ENCODE peak calls at places on chromosome 22, in nine cellular contexts. M, W, A, V, T, R, Y, K and D are unnamed samples.

GRCh38 chr22:27139935-27140493 is 482.6 kb downstream of the MIAT start:
- DNase-seq in K (peak), T (no peak), M (peak), Y (no peak), A (no peak), V (no peak), W (peak), R (no peak), D (peak)

GRCh38 chr22:32080904-32081303 is 37.8 kb downstream of the SLC5A1 start:
- DNase-seq in T (no peak), A (no peak), M (peak), R (no peak), W (peak), K (peak), V (no peak), Y (no peak), D (peak)

GRCh38 chr22:32469799-32470212 is 4.8 kb upstream of the FBXO7 start:
- DNase-seq in V (no peak), R (no peak), W (peak), M (peak), A (no peak), T (no peak), K (peak), Y (no peak), D (no peak)

GRCh38 chr22:27463121-27463520 is 338.4 kb downstream of the MN1 start:
- DNase-seq in K (no peak), R (no peak), Y (no peak), T (no peak), A (no peak), M (peak), W (no peak), V (no peak), D (no peak)

GRCh38 chr22:18929459-18929858 is 6.6 kb downstream of the PRODH start:
- DNase-seq in W (no peak), V (no peak), Y (no peak), K (no peak), R (no peak), T (peak), A (no peak), M (no peak), D (no peak)

GRCh38 chr22:42493393-42493792 is 26.2 kb downstream of the RRP7A start:
- DNase-seq in W (no peak), M (no peak), Y (no peak), R (no peak), T (no peak), K (no peak), V (no peak), A (no peak), D (no peak)

GRCh38 chr22:50469377-50470305 is 5.2 kb downstream of the SBF1 start:
- DNase-seq in V (peak), A (peak), W (no peak), Y (peak), M (peak), T (peak), K (peak), R (peak), D (peak)

GRCh38 chr22:50621948-50622722 is 5.8 kb downstream of the ARSA start:
- DNase-seq in T (no peak), M (no peak), Y (peak), V (no peak), R (no peak), W (peak), A (peak), K (no peak), D (peak)

GRCh38 chr22:38129021-38129420 is 18.5 kb upstream of the BAIAP2L2 start:
- DNase-seq in Y (no peak), K (no peak), W (no peak), T (no peak), M (no peak), A (no peak), V (no peak), R (no peak), D (no peak)

GRCh38 chr22:47822459-47822858 is 1060.0 kb downstream of the TBC1D22A start:
- DNase-seq in A (no peak), W (no peak), Y (no peak), R (no peak), M (peak), T (no peak), V (no peak), K (no peak), D (no peak)

GRCh38 chr22:48173061-48173849 is 1410.8 kb downstream of the TBC1D22A start:
- DNase-seq in A (no peak), R (no peak), Y (no peak), M (no peak), K (no peak), W (no peak), V (no peak), T (no peak), D (no peak)

GRCh38 chr22:42742940-42743339 is 22.3 kb upstream of the A4GALT start:
- DNase-seq in T (no peak), M (peak), V (peak), A (no peak), Y (no peak), R (no peak), W (no peak), K (peak), D (no peak)

GRCh38 chr22:37708580-37709444 is 12.0 kb downstream of the TRIOBP start:
- DNase-seq in T (peak), R (peak), K (no peak), Y (no peak), W (no peak), M (no peak), V (no peak), A (no peak), D (no peak)

DNA sequence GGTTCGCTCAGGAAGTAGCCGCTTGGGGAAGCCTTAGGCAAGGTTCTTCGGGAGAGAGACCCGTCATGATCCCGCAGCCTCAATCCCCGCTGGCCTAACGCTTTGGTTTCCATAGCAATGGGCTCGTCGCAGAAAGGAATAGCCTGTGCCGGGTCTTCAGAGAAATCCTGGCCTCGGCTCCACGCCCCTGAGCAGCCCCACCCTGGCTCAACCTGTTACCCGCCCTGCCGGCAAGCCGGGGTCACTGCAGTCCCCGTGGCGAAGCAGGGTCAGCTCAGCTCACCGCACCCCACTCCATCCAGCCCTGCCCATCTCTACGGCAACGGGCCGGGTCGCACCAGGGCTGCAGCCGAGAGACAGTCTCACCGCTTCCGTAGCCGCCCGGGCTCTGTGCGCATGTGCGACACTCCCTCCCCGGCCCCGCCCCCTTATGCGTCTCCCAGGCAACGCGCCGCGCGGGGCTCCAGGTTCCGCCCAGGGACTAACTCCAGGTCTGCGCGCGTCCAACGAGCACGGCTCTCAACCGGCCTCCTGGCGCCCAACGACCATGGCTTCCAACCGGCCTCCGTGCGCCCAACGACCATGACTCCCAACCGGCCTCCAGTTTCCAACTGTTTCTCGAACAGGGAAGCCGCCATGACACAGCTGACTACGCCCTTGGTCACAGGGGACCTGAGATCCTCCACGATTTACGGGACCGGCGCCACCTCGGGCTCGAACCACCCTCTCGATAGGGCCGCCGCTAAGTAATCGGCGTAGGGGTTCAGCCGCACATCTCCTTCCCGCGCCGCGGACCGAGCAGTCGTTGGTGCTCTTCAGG is at the start of gene DUSP18:
- DNase-seq in R (peak), A (peak), V (peak), W (peak), Y (peak), T (peak), M (peak), K (peak), D (peak)
- TF ChIP-seq CTCF in R (peak), A (no peak), V (peak), W (peak), Y (peak), T (peak), M (peak), K (no peak), D (peak)

GRCh38 chr22:45802074-45802473 is 130.4 kb downstream of the ATXN10 start:
- DNase-seq in M (no peak), V (no peak), W (no peak), T (no peak), Y (no peak), R (no peak), A (no peak), K (no peak), D (no peak)
- TF ChIP-seq CTCF in M (no peak), V (no peak), W (no peak), T (no peak), Y (no peak), R (no peak), A (no peak), K (no peak), D (no peak)

DNA sequence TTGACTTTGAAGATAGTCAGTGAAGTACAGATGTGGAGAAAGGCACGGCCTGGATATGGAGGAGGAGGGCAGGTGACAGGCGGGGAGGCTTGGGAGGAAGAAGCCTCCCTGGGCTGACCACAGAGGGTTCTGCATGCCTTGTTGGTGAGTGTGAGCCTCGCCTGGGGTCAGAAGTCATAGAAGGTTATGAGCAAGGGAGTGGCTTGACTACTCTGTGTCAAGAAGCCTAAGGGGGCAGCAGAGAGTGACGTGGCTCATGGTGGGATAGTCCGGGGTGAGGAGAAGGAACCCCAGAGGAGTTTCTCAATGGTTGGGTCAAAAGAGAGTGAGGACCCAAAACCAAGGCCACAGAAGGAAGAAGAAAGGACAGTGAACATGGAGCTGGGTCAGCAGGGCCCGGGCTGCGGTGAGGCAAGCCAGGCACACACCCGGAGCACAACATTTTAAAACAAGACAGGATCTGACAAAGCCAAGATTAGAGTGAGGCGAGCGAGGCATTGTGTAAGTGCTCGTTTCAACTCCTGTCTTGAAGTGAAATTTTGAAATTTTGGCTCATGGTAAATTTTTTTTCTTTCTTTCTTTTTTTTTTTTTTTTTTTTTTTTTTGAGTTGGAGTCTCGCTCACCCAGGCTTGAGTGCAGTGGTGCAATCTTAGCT is 31.9 kb downstream of the PDGFB start:
- DNase-seq in K (peak), W (no peak), Y (peak), A (no peak), T (peak), M (no peak), V (no peak), R (peak), D (peak)
- TF ChIP-seq CTCF in K (no peak), W (no peak), Y (no peak), A (no peak), T (no peak), M (peak), V (no peak), R (no peak), D (no peak)

DNA sequence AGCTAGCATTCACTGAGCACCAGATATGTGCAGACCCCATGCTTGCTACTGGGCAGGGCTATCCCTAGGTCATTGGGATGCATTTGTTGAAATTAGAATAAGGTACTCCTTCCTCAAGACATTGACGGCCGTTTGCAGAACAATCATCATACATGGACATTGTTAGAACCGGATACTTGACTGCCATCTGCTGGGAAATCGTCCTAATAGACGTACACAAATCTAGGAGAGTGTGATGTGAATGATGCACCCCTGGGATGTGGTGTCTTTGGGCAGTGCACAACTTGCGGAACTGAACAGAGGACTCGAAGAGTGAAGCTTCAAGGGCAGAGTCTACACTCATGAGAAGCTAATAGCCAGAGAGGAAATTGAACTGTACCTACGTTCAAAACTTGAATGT is 35.9 kb downstream of the MYO18B start:
- DNase-seq in Y (no peak), V (peak), T (no peak), A (no peak), W (peak), R (no peak), M (peak), K (peak), D (peak)
- TF ChIP-seq CTCF in Y (peak), V (peak), T (no peak), A (no peak), W (peak), R (peak), M (peak), K (peak), D (peak)

DNA sequence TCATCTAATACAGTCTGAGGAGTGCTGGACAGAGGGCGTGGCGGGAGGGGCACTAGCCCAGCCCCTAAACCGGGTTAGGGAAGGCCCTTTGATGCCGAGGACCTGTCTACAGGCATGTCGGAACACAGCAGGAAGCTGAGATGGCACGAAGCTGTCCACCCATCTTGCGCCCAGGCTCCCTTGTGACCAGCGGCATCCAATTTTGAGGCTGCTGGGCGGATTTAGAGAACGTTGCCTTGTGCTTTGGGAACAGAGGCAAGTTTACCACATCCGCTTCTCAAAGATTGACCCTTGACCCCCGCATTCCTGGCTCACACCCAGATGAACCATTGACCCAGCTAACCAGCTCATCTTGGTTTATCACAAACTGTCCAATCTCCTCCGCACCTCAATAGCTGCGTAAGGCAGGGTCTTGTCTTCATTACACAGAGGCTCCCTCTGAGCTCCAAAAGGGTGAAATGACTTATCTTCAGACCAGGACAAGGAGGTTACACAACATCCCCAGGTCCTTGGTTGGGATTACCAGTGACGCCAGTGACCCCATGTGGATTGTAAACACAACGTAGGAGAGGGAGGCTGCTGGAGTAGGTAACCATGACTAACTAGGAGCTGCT is 4.5 kb downstream of the FAM83F start:
- DNase-seq in V (no peak), W (no peak), R (no peak), A (no peak), M (peak), K (peak), Y (no peak), T (no peak), D (peak)
- TF ChIP-seq CTCF in V (no peak), W (peak), R (no peak), A (no peak), M (no peak), K (no peak), Y (no peak), T (no peak), D (no peak)

DNA sequence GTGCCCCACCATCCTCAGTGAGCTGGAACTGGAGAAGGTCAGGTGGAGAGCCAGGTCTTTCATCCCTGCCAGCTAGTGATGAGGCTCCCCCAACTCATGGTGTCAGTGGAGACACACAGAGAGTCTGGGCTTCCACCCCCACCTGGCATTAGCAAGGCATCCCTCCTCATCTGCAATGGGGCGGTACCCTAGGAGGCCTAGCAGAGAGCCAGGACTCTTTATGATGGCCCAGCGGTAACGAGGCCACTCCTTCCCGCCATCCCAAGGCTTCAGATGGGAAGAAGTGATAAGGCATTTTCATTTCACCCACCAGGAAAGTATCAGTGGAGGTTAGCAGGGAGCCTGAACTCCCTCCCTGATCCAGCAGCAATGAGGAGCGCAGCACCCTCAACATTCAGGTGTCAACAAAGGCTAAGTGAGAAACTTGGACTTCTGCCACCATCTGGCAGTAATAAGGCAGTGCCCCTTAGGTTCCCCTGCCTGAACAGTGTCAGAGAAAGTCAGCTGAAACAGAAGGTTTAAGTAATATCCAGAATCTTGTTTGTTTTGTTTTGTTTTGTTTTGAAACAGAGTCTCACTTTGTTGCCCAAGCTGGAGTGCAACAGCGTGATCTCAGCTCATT is 40.5 kb upstream of the FBLN1 start:
- DNase-seq in R (no peak), T (no peak), M (no peak), K (no peak), A (no peak), V (peak), Y (no peak), W (no peak), D (no peak)
- TF ChIP-seq CTCF in R (no peak), T (no peak), M (no peak), K (no peak), A (no peak), V (no peak), Y (no peak), W (no peak), D (no peak)

GRCh38 chr22:30802202-30803166 is 107.8 kb downstream of the OSBP2 start:
- DNase-seq in A (peak), T (peak), W (peak), K (peak), M (peak), R (peak), Y (peak), V (peak), D (peak)
- TF ChIP-seq CTCF in A (no peak), T (peak), W (no peak), K (no peak), M (no peak), R (peak), Y (peak), V (peak), D (no peak)